ENCODE peak calls at places on chromosomes 5 and 9, in five cellular contexts. M, X, F, D and K are unnamed samples.
A peak's percentile ranks its signal among the peaks of the same experiment; 100 is the strongest.

GRCh38 chr5:123089572-123089970 is 530 bp downstream of the PRDM6 start:
- DNase-seq in M (peak; percentile 83), X (peak; percentile 52), F (no peak), D (no peak), K (no peak)

GRCh38 chr5:35098214-35098613 is 50.5 kb upstream of the AGXT2 start:
- DNase-seq in M (no peak), X (no peak), F (no peak), D (no peak), K (no peak)

GRCh38 chr9:5563417-5563815 is 53.1 kb downstream of the PDCD1LG2 start:
- DNase-seq in M (no peak), X (no peak), F (no peak), D (no peak), K (no peak)

GRCh38 chr5:62259699-62260220 is 46.2 kb upstream of the KIF2A start:
- DNase-seq in M (no peak), X (no peak), F (no peak), D (peak; percentile 17), K (no peak)

GRCh38 chr5:171484460-171484899 is 65.0 kb downstream of the FGF18 start:
- DNase-seq in M (peak; percentile 77), X (no peak), F (peak; percentile 33), D (no peak), K (peak; percentile 44)

GRCh38 chr9:121107041-121107440 is 32.3 kb downstream of the CNTRL start:
- DNase-seq in M (no peak), X (no peak), F (no peak), D (no peak), K (no peak)

GRCh38 chr5:146794326-146795029 is 84.1 kb downstream of the PPP2R2B start:
- DNase-seq in M (no peak), X (no peak), F (no peak), D (no peak), K (no peak)

GRCh38 chr5:149635394-149635793 is 54.1 kb downstream of the ARHGEF37 start:
- DNase-seq in M (no peak), X (peak; percentile 74), F (no peak), D (no peak), K (no peak)

GRCh38 chr9:91362212-91362611 is 494 bp upstream of the AUH start:
- DNase-seq in M (no peak), X (no peak), F (no peak), D (no peak), K (no peak)

GRCh38 chr5:171755354-171755821 is 30.2 kb upstream of the SMIM23 start:
- DNase-seq in M (no peak), X (peak; percentile 23), F (no peak), D (no peak), K (no peak)

GRCh38 chr5:177426566-177427210 is at the start of gene GRK6:
- DNase-seq in M (no peak), X (no peak), F (peak; percentile 60), D (peak; percentile 53), K (peak; percentile 53)

GRCh38 chr5:43802119-43802518 is 199.1 kb downstream of the NNT start:
- DNase-seq in M (no peak), X (peak; percentile 20), F (no peak), D (no peak), K (peak; percentile 9)

GRCh38 chr5:173200356-173200755 is 34.6 kb downstream of the NKX2-5 start:
- DNase-seq in M (no peak), X (no peak), F (no peak), D (no peak), K (no peak)

GRCh38 chr5:76544268-76544926 is 78.8 kb downstream of the F2RL2 start:
- DNase-seq in M (no peak), X (peak; percentile 13), F (peak; percentile 57), D (peak; percentile 87), K (no peak)

GRCh38 chr5:373710-374602 is 52.4 kb downstream of the AHRR start:
- DNase-seq in M (peak; percentile 48), X (peak; percentile 77), F (peak; percentile 32), D (peak; percentile 14), K (no peak)

GRCh38 chr5:142779163-142779562 is 9.0 kb downstream of the ARHGAP26 start:
- DNase-seq in M (no peak), X (no peak), F (no peak), D (no peak), K (no peak)

GRCh38 chr9:16026886-16027285 is 474.0 kb downstream of the CCDC171 start:
- DNase-seq in M (no peak), X (peak; percentile 81), F (no peak), D (no peak), K (no peak)

GRCh38 chr9:83199240-83199639 is 136.3 kb upstream of the RASEF start:
- DNase-seq in M (no peak), X (peak; percentile 25), F (peak; percentile 72), D (peak; percentile 75), K (peak; percentile 22)

GRCh38 chr9:36781532-36781931 is 208.8 kb downstream of the MELK start:
- DNase-seq in M (no peak), X (peak; percentile 8), F (peak; percentile 79), D (no peak), K (peak; percentile 30)

GRCh38 chr5:132260714-132261615 is 3.5 kb downstream of the PDLIM4 start:
- DNase-seq in M (peak; percentile 23), X (peak; percentile 96), F (peak; percentile 47), D (peak; percentile 81), K (no peak)

GRCh38 chr5:157046041-157046440 is 12.9 kb downstream of the HAVCR1 start:
- DNase-seq in M (no peak), X (no peak), F (peak; percentile 83), D (peak; percentile 80), K (no peak)

GRCh38 chr5:93578813-93579560 is 2.0 kb downstream of the NR2F1-AS1 start:
- DNase-seq in M (peak; percentile 67), X (peak; percentile 72), F (peak; percentile 76), D (peak; percentile 19), K (no peak)

GRCh38 chr9:124505901-124506346 is 1.3 kb downstream of the NR5A1 start:
- DNase-seq in M (no peak), X (no peak), F (no peak), D (no peak), K (no peak)

GRCh38 chr9:83327750-83328622 is 210.2 kb downstream of the FRMD3 start:
- DNase-seq in M (no peak), X (no peak), F (peak; percentile 89), D (no peak), K (no peak)

GRCh38 chr5:20636686-20637085 is 648.7 kb upstream of the CDH18 start:
- DNase-seq in M (no peak), X (no peak), F (no peak), D (no peak), K (no peak)

GRCh38 chr9:111661802-111662491 is 542 bp downstream of the GNG10 start:
- DNase-seq in M (peak; percentile 67), X (peak; percentile 13), F (peak; percentile 47), D (peak; percentile 23), K (peak; percentile 52)

GRCh38 chr9:111658943-111659342 is 2.5 kb upstream of the GNG10 start:
- DNase-seq in M (no peak), X (no peak), F (no peak), D (no peak), K (no peak)

GRCh38 chr9:111662851-111663823 is 1.7 kb downstream of the GNG10 start:
- DNase-seq in M (peak; percentile 55), X (no peak), F (no peak), D (no peak), K (no peak)

GRCh38 chr9:111659706-111660105 is 1.7 kb upstream of the GNG10 start:
- DNase-seq in M (no peak), X (no peak), F (no peak), D (no peak), K (no peak)

DNA sequence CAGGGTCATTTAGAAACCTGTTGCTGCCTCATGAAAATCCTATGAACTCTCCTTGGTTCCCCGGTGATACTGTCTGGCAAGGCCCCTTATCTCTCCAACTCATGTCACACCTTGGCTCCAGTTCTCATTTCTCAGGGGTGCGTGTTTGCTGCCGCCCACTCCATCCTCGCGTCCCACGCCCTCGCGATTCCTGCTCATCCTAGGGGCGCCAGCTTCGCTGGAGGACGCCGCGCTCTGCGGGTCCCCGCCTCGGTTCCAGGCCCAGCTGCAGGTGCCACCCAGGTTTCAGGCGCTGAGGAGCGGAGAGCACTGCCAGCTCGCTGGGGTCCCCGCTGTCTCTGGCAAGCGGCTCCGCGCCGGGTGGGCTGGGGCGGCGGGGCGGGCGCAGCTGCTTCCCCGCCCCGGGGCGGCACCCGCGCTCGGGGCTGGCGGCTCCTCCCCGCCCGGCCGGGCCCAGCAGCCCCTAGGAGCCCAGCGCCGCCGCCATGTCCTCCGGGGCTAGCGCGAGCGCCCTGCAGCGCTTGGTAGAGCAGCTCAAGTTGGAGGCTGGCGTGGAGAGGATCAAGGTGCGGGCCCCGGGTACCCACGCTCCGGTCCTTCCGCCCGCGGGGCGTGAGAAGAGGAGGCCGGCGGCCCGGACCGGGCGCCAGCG is at the start of gene GNG10:
- DNase-seq in M (peak; percentile 73), X (peak; percentile 52), F (peak; percentile 63), D (peak; percentile 51), K (peak; percentile 69)
- TF ChIP-seq POLR2A in M (no peak), X (peak; percentile 62), F (peak; percentile 24), D (peak; percentile 33), K (peak; percentile 46)

GRCh38 chr9:33473643-33474352 is at the start of gene NOL6:
- DNase-seq in M (peak; percentile 97), X (peak; percentile 99), F (peak; percentile 99), D (peak; percentile 99), K (peak; percentile 86)
- TF ChIP-seq POLR2A in M (no peak), X (peak; percentile 95), F (peak; percentile 49), D (peak; percentile 83), K (peak; percentile 49)

GRCh38 chr9:129823934-129824601 is at the start of gene TOR1A:
- DNase-seq in M (peak; percentile 94), X (peak; percentile 92), F (peak; percentile 96), D (peak; percentile 97), K (peak; percentile 54)

GRCh38 chr9:129826759-129827158 is 2.8 kb upstream of the TOR1A start:
- DNase-seq in M (no peak), X (no peak), F (no peak), D (no peak), K (no peak)

GRCh38 chr9:129826344-129826743 is 2.4 kb upstream of the TOR1A start:
- DNase-seq in M (no peak), X (no peak), F (no peak), D (no peak), K (no peak)

GRCh38 chr9:129822825-129823162 is 1.1 kb downstream of the TOR1A start:
- DNase-seq in M (no peak), X (no peak), F (no peak), D (no peak), K (no peak)

GRCh38 chr9:129823163-129823933 is 588 bp downstream of the TOR1A start:
- DNase-seq in M (peak; percentile 55), X (peak; percentile 27), F (peak; percentile 25), D (no peak), K (peak; percentile 15)
- TF ChIP-seq POLR2A in M (no peak), X (no peak), F (no peak), D (no peak), K (peak; percentile 40)

DNA sequence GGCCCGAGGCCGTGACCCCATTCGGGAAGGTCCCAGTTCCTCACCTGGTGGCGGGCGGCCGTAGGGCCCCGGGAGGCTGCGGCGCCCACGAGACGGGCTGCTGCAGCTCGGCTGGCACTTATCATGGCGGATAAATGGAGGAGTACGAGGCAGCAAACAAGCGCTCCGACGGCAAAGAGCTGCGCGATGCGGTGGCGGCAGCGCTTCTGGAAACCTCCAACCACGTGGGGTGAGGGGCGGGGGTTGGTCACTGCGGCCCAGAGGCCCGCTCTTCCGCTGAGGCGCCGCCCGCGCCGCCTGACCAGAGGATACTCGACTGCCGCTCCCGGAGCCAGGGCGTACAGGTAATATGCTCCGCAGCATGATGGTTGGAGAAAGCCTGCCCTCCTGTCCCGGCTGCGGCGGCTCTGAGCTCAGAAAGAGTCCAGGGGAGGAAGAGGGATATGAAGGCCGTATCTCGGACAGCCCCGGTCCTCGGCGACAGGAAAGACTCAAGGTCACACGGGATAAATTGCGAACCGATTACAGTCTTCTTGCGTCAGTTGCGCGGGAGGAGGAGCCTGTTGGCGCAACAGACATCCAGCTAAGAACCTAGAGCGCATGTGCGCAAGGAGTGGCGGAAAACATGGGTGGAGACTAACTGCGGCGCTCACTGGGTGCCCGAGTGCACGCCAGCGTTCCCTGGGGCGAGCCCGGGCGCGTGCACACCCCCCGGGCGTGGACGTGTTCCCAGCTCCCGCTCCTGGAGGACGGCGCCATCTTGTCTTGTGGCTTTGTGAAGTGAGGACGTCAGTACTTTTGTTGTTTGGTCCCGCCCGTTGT is at the start of gene HSPA9:
- DNase-seq in M (peak; percentile 95), X (peak; percentile 100), F (peak; percentile 99), D (peak; percentile 100), K (peak; percentile 95)
- TF ChIP-seq POLR2A in M (peak; percentile 87), X (peak; percentile 98), F (peak; percentile 95), D (peak; percentile 94), K (peak; percentile 81)